ENCODE peak calls at places on chromosomes 12 and 14, in four cellular contexts. One of them, this sample, is unnamed.

GRCh38 chr14:54696998-54697397 is 130.1 kb downstream of the SAMD4A start:
- DNase-seq in MM.1S: no peak
- DNase-seq in PC-3: no peak
- DNase-seq in GM23248: no peak
- DNase-seq in this sample: no peak

GRCh38 chr12:24724765-24725307 is 224.1 kb downstream of the BCAT1 start:
- DNase-seq in MM.1S: no peak
- DNase-seq in PC-3: no peak
- DNase-seq in GM23248: no peak
- DNase-seq in this sample: no peak

GRCh38 chr12:102169922-102170698 is 27.5 kb downstream of the PMCH start:
- DNase-seq in MM.1S: peak
- DNase-seq in PC-3: peak
- DNase-seq in GM23248: peak
- DNase-seq in this sample: peak

GRCh38 chr12:55818886-55819285 is 1.0 kb downstream of the ORMDL2 start:
- DNase-seq in MM.1S: no peak
- DNase-seq in PC-3: no peak
- DNase-seq in GM23248: peak
- DNase-seq in this sample: no peak

GRCh38 chr12:122827258-122827657 is 8.0 kb upstream of the HIP1R start:
- DNase-seq in MM.1S: no peak
- DNase-seq in PC-3: no peak
- DNase-seq in GM23248: no peak
- DNase-seq in this sample: no peak

GRCh38 chr12:16603916-16604575 is 1.9 kb downstream of the LMO3 start:
- DNase-seq in MM.1S: no peak
- DNase-seq in PC-3: no peak
- DNase-seq in GM23248: no peak
- DNase-seq in this sample: no peak

GRCh38 chr12:118061876-118062791 is 1.2 kb upstream of the WSB2 start:
- DNase-seq in MM.1S: no peak
- DNase-seq in PC-3: peak
- DNase-seq in GM23248: peak
- DNase-seq in this sample: peak

GRCh38 chr12:3964404-3964803 is 91.2 kb upstream of the PARP11 start:
- DNase-seq in MM.1S: peak
- DNase-seq in PC-3: no peak
- DNase-seq in GM23248: no peak
- DNase-seq in this sample: no peak

GRCh38 chr12:76636141-76636692 is 76.6 kb upstream of the OSBPL8 start:
- DNase-seq in MM.1S: no peak
- DNase-seq in PC-3: peak
- DNase-seq in GM23248: no peak
- DNase-seq in this sample: no peak

GRCh38 chr14:55103005-55103640 is 25.9 kb upstream of the LGALS3 start:
- DNase-seq in MM.1S: peak
- DNase-seq in PC-3: peak
- DNase-seq in GM23248: peak
- DNase-seq in this sample: peak

GRCh38 chr14:85195872-85196477 is 334.0 kb upstream of the FLRT2 start:
- DNase-seq in MM.1S: no peak
- DNase-seq in PC-3: peak
- DNase-seq in GM23248: peak
- DNase-seq in this sample: no peak

GRCh38 chr12:95690861-95691635 is 99.5 kb downstream of the NTN4 start:
- DNase-seq in MM.1S: no peak
- DNase-seq in PC-3: no peak
- DNase-seq in GM23248: no peak
- DNase-seq in this sample: no peak

GRCh38 chr12:42103155-42103554 is 41.5 kb downstream of the GXYLT1 start:
- DNase-seq in MM.1S: no peak
- DNase-seq in PC-3: no peak
- DNase-seq in GM23248: no peak
- DNase-seq in this sample: no peak

GRCh38 chr12:99043319-99043914 is 398.3 kb downstream of the APAF1 start:
- DNase-seq in MM.1S: peak
- DNase-seq in PC-3: peak
- DNase-seq in GM23248: peak
- DNase-seq in this sample: peak

GRCh38 chr14:95474486-95474885 is 42.0 kb downstream of the SYNE3 start:
- DNase-seq in MM.1S: no peak
- DNase-seq in PC-3: no peak
- DNase-seq in GM23248: no peak
- DNase-seq in this sample: no peak

GRCh38 chr12:109718390-109718789 is 4.8 kb downstream of the FAM222A start:
- DNase-seq in MM.1S: no peak
- DNase-seq in PC-3: no peak
- DNase-seq in GM23248: no peak
- DNase-seq in this sample: peak

GRCh38 chr12:125187148-125187733 is 122.0 kb downstream of the AACS start:
- DNase-seq in MM.1S: no peak
- DNase-seq in PC-3: no peak
- DNase-seq in GM23248: peak
- DNase-seq in this sample: no peak

GRCh38 chr14:33357225-33358010 is 418.7 kb downstream of the NPAS3 start:
- DNase-seq in MM.1S: no peak
- DNase-seq in PC-3: no peak
- DNase-seq in GM23248: no peak
- DNase-seq in this sample: peak

GRCh38 chr12:69569236-69569635 is 16.0 kb upstream of the CCT2 start:
- DNase-seq in MM.1S: no peak
- DNase-seq in PC-3: peak
- DNase-seq in GM23248: peak
- DNase-seq in this sample: no peak

GRCh38 chr12:75944097-75944904 is 87.3 kb downstream of the PHLDA1 start:
- DNase-seq in MM.1S: peak
- DNase-seq in PC-3: peak
- DNase-seq in GM23248: peak
- DNase-seq in this sample: peak

GRCh38 chr14:77009014-77009413 is 19.5 kb downstream of the IRF2BPL start:
- DNase-seq in MM.1S: no peak
- DNase-seq in PC-3: peak
- DNase-seq in GM23248: no peak
- DNase-seq in this sample: no peak

GRCh38 chr12:131018221-131018620 is 64.5 kb downstream of the ADGRD1 start:
- DNase-seq in MM.1S: no peak
- DNase-seq in PC-3: no peak
- DNase-seq in GM23248: no peak
- DNase-seq in this sample: no peak

GRCh38 chr12:56629459-56630179 is 507 bp downstream of the BAZ2A start:
- DNase-seq in MM.1S: peak
- DNase-seq in PC-3: peak
- DNase-seq in GM23248: peak
- DNase-seq in this sample: peak

GRCh38 chr12:26833692-26834168 is 736 bp upstream of the ITPR2 start:
- DNase-seq in MM.1S: peak
- DNase-seq in PC-3: peak
- DNase-seq in GM23248: peak
- DNase-seq in this sample: peak

GRCh38 chr12:126581655-126582054 is 1516.4 kb downstream of the AACS start:
- DNase-seq in MM.1S: no peak
- DNase-seq in PC-3: no peak
- DNase-seq in GM23248: no peak
- DNase-seq in this sample: no peak

GRCh38 chr12:92537235-92537960 is 165.4 kb upstream of the PLEKHG7 start:
- DNase-seq in MM.1S: peak
- DNase-seq in PC-3: no peak
- DNase-seq in GM23248: no peak
- DNase-seq in this sample: no peak

GRCh38 chr12:33586576-33586975 is 147.0 kb upstream of the SYT10 start:
- DNase-seq in MM.1S: no peak
- DNase-seq in PC-3: peak
- DNase-seq in GM23248: no peak
- DNase-seq in this sample: no peak

GRCh38 chr12:42326466-42327226 is 679 bp downstream of the PPHLN1 start:
- DNase-seq in MM.1S: peak
- DNase-seq in PC-3: peak
- DNase-seq in GM23248: peak
- DNase-seq in this sample: peak

GRCh38 chr12:132475304-132476037 is 14.5 kb upstream of the FBRSL1 start:
- DNase-seq in MM.1S: no peak
- DNase-seq in PC-3: no peak
- DNase-seq in GM23248: peak
- DNase-seq in this sample: no peak

GRCh38 chr12:124109760-124110159 is 136.7 kb downstream of the ZNF664 start:
- DNase-seq in MM.1S: peak
- DNase-seq in PC-3: peak
- DNase-seq in GM23248: peak
- DNase-seq in this sample: no peak

GRCh38 chr14:31934767-31935266 is 142.3 kb upstream of the ARHGAP5 start:
- DNase-seq in MM.1S: peak
- DNase-seq in PC-3: peak
- DNase-seq in GM23248: peak
- DNase-seq in this sample: peak

GRCh38 chr14:60648934-60649814 is at the start of gene SIX1:
- DNase-seq in MM.1S: peak
- DNase-seq in PC-3: peak
- DNase-seq in GM23248: peak
- DNase-seq in this sample: peak

GRCh38 chr12:112686373-112686772 is 105.2 kb upstream of the RPH3A start:
- DNase-seq in MM.1S: no peak
- DNase-seq in PC-3: peak
- DNase-seq in GM23248: peak
- DNase-seq in this sample: no peak

GRCh38 chr14:102246071-102246470 is 58.9 kb downstream of the MOK start:
- DNase-seq in MM.1S: no peak
- DNase-seq in PC-3: no peak
- DNase-seq in GM23248: no peak
- DNase-seq in this sample: no peak

GRCh38 chr14:102249041-102249440 is 55.9 kb downstream of the MOK start:
- DNase-seq in MM.1S: no peak
- DNase-seq in PC-3: no peak
- DNase-seq in GM23248: no peak
- DNase-seq in this sample: no peak

GRCh38 chr14:102250636-102251035 is 54.3 kb downstream of the MOK start:
- DNase-seq in MM.1S: no peak
- DNase-seq in PC-3: no peak
- DNase-seq in GM23248: no peak
- DNase-seq in this sample: no peak

GRCh38 chr14:102251161-102251560 is 53.8 kb downstream of the MOK start:
- DNase-seq in MM.1S: no peak
- DNase-seq in PC-3: no peak
- DNase-seq in GM23248: no peak
- DNase-seq in this sample: no peak

GRCh38 chr14:102248121-102248520 is 56.8 kb downstream of the MOK start:
- DNase-seq in MM.1S: no peak
- DNase-seq in PC-3: no peak
- DNase-seq in GM23248: no peak
- DNase-seq in this sample: no peak
- TF ChIP-seq EZH2phosphoT487 in MM.1S: no peak
- TF ChIP-seq EZH2phosphoT487 in PC-3: no peak
- TF ChIP-seq EZH2phosphoT487 in GM23248: no peak
- TF ChIP-seq EZH2phosphoT487 in this sample: no peak

GRCh38 chr14:104144911-104145825 is 6.8 kb downstream of the KIF26A start:
- DNase-seq in MM.1S: no peak
- DNase-seq in PC-3: no peak
- DNase-seq in GM23248: no peak
- DNase-seq in this sample: no peak

GRCh38 chr14:104148433-104149277 is 10.3 kb downstream of the KIF26A start:
- DNase-seq in MM.1S: no peak
- DNase-seq in PC-3: no peak
- DNase-seq in GM23248: no peak
- DNase-seq in this sample: no peak

GRCh38 chr14:104145826-104146642 is 7.6 kb downstream of the KIF26A start:
- DNase-seq in MM.1S: no peak
- DNase-seq in PC-3: no peak
- DNase-seq in GM23248: no peak
- DNase-seq in this sample: no peak

GRCh38 chr14:104147346-104148125 is 9.1 kb downstream of the KIF26A start:
- DNase-seq in MM.1S: no peak
- DNase-seq in PC-3: no peak
- DNase-seq in GM23248: no peak
- DNase-seq in this sample: no peak

DNA sequence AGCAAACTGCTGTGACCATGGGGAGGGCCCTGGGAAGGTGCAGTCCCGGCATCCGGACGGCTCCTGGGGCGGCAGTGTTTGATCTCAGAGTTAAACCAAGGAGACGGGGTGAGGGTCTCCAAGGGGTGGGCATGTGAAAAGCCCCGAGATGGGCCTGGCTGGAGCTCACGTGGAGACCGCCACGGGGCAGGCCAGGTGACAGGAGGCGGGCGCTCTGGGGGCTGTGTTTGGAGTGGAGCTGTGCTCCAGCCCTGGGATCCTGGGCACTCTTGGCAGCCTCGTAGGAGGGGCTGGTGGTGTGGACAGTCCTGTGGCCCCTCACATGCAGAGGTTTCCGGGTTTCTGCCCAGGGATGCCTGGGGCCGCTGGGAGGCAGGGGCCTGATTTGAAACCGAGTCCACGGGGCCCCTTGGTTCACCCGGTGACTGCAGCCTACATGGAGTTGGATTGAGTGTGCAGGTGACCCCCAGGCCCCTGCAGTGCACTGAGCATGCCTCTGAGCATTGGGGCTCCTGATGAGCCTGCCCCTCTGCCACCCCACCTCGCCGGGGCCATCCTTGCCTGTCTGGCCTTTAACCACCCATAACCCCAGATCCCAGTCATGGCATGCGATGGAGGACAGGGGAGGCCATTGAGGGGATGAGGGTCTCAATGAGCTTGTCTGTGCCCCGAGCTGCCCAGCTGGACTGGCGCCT is 8.4 kb downstream of the KIF26A start:
- DNase-seq in MM.1S: no peak
- DNase-seq in PC-3: no peak
- DNase-seq in GM23248: no peak
- DNase-seq in this sample: no peak
- TF ChIP-seq EZH2phosphoT487 in MM.1S: no peak
- TF ChIP-seq EZH2phosphoT487 in PC-3: no peak
- TF ChIP-seq EZH2phosphoT487 in GM23248: no peak
- TF ChIP-seq EZH2phosphoT487 in this sample: no peak

DNA sequence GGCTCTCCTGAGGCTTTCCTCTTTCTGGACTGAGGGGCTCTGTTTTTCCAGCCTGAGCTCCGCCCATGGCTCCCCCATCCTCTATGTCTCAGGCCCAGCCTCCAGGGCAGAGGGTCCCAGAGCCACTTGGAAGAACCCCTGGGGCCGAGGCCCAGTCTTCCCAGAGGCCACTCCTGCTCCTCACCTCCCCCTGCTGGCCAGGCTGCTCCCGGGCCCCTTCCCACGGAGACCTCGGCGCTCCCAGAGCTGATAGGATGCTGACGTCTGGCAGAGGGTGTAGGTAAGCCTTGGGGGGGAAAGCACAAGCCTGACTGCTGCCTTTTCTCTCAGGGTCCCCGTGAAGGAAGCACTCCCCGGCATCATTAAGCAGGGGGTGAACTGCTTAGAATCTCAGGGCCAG is 51.4 kb downstream of the ERH start:
- DNase-seq in MM.1S: no peak
- DNase-seq in PC-3: peak
- DNase-seq in GM23248: peak
- DNase-seq in this sample: peak
- TF ChIP-seq EZH2phosphoT487 in MM.1S: no peak
- TF ChIP-seq EZH2phosphoT487 in PC-3: no peak
- TF ChIP-seq EZH2phosphoT487 in GM23248: no peak
- TF ChIP-seq EZH2phosphoT487 in this sample: no peak

GRCh38 chr14:64195194-64195593 is 99.0 kb downstream of the ESR2 start:
- DNase-seq in MM.1S: peak
- DNase-seq in PC-3: no peak
- DNase-seq in GM23248: no peak
- DNase-seq in this sample: no peak
- TF ChIP-seq EZH2phosphoT487 in MM.1S: no peak
- TF ChIP-seq EZH2phosphoT487 in PC-3: no peak
- TF ChIP-seq EZH2phosphoT487 in GM23248: no peak
- TF ChIP-seq EZH2phosphoT487 in this sample: no peak